ENCODE peak calls at places on chromosomes 13 and 19, in six cellular contexts. U is lower leg skin, F is GM12865, A is mammary epithelial cell, I is glutamatergic neuron, H is GM20000. S is an unnamed sample.

GRCh38 chr13:65314008-65314407 is 1916.1 kb downstream of the PCDH9 start:
- DNase-seq in U (no peak), I (no peak), H (no peak), F (no peak), A (no peak), S (no peak)

GRCh38 chr19:29625316-29625715 is 19.2 kb downstream of the POP4 start:
- DNase-seq in H (no peak), I (no peak), F (no peak), A (no peak), U (no peak), S (no peak)

GRCh38 chr19:51702754-51703654 is 9.9 kb downstream of the SPACA6 start:
- DNase-seq in I (no peak), H (no peak), U (peak), F (no peak), A (no peak), S (peak)

GRCh38 chr19:48283908-48284307 is 14.0 kb downstream of the ZNF114 start:
- DNase-seq in H (no peak), U (no peak), A (no peak), F (no peak), I (no peak), S (no peak)

GRCh38 chr13:20825476-20825875 is 51.7 kb upstream of the EEF1AKMT1 start:
- DNase-seq in I (no peak), F (no peak), U (no peak), H (no peak), A (no peak), S (no peak)

GRCh38 chr13:88586263-88586662 is 915.1 kb downstream of the SLITRK5 start:
- DNase-seq in F (no peak), A (no peak), H (no peak), I (no peak), U (no peak), S (no peak)

GRCh38 chr19:17741456-17741855 is 9.8 kb upstream of the FCHO1 start:
- DNase-seq in A (no peak), F (no peak), H (no peak), U (no peak), I (no peak), S (no peak)

GRCh38 chr19:46546194-46546896 is 50.7 kb upstream of the PNMA8B start:
- DNase-seq in H (no peak), I (peak), F (no peak), U (peak), A (peak), S (peak)

GRCh38 chr19:46489445-46490272 is 6.0 kb downstream of the PNMA8B start:
- DNase-seq in U (peak), A (no peak), I (peak), F (no peak), H (no peak), S (no peak)

GRCh38 chr13:67148219-67148583 is 81.9 kb downstream of the PCDH9 start:
- DNase-seq in F (no peak), A (peak), I (no peak), H (no peak), U (no peak), S (no peak)

GRCh38 chr19:18674616-18675015 is 8.9 kb upstream of the CRTC1 start:
- DNase-seq in A (peak), F (no peak), H (no peak), I (no peak), U (no peak), S (no peak)

GRCh38 chr19:18900700-18901502 is 4.9 kb upstream of the CERS1 start:
- DNase-seq in A (no peak), H (no peak), F (no peak), U (no peak), I (no peak), S (no peak)

GRCh38 chr19:47729799-47730520 is 15.4 kb upstream of the NOP53 start:
- DNase-seq in A (peak), F (peak), H (peak), I (peak), U (peak), S (no peak)

GRCh38 chr13:39599842-39600241 is 3.2 kb downstream of the LHFPL6 start:
- DNase-seq in I (no peak), H (no peak), U (no peak), F (no peak), A (no peak), S (no peak)

GRCh38 chr19:39170398-39171231 is 26.1 kb upstream of the NCCRP1 start:
- DNase-seq in U (no peak), H (no peak), I (no peak), A (no peak), F (no peak), S (no peak)

GRCh38 chr13:109787135-109787954 is 962 bp upstream of the IRS2 start:
- DNase-seq in H (peak), U (no peak), F (no peak), A (peak), I (peak), S (no peak)

GRCh38 chr19:7833225-7834156 is 3.5 kb downstream of the EVI5L start:
- DNase-seq in A (peak), U (peak), I (no peak), H (no peak), F (no peak), S (no peak)

GRCh38 chr13:45718063-45718462 is 15.9 kb downstream of the CBY2 start:
- DNase-seq in A (peak), H (peak), F (peak), U (no peak), I (no peak), S (peak)

GRCh38 chr19:38784224-38784623 is 4.8 kb upstream of the LGALS7B start:
- DNase-seq in I (no peak), F (no peak), U (no peak), A (no peak), H (no peak), S (no peak)

GRCh38 chr19:43574424-43575155 is 737 bp downstream of the XRCC1 start:
- DNase-seq in I (no peak), U (no peak), H (no peak), F (no peak), A (peak), S (no peak)

GRCh38 chr19:16218851-16219250 is 21.1 kb downstream of the AP1M1 start:
- DNase-seq in A (no peak), F (no peak), H (no peak), I (no peak), U (no peak), S (no peak)

GRCh38 chr13:20780318-20780717 is 6.6 kb upstream of the EEF1AKMT1 start:
- DNase-seq in I (no peak), F (no peak), A (no peak), U (no peak), H (no peak), S (no peak)

GRCh38 chr13:24557121-24557520 is 44.5 kb upstream of the PARP4 start:
- DNase-seq in I (no peak), U (no peak), F (no peak), A (no peak), H (no peak), S (no peak)

GRCh38 chr13:22103628-22104027 is 432.8 kb downstream of the FGF9 start:
- DNase-seq in I (no peak), H (no peak), F (no peak), A (no peak), U (no peak), S (no peak)

GRCh38 chr19:39046037-39046821 is 13.9 kb upstream of the FBXO27 start:
- DNase-seq in H (no peak), U (no peak), F (peak), A (no peak), I (no peak), S (no peak)

GRCh38 chr19:45790942-45791341 is 1.7 kb downstream of the DMWD start:
- DNase-seq in A (no peak), H (no peak), F (peak), I (no peak), U (no peak), S (no peak)

GRCh38 chr13:32472194-32472621 is 44.3 kb upstream of the N4BP2L1 start:
- DNase-seq in A (no peak), I (no peak), U (no peak), F (peak), H (peak), S (peak)

GRCh38 chr19:50414850-50415660 is 3.7 kb upstream of the SPIB start:
- DNase-seq in I (peak), F (peak), H (peak), U (peak), A (peak), S (peak)

GRCh38 chr19:40453151-40453735 is 9.1 kb upstream of the SERTAD3 start:
- DNase-seq in H (no peak), U (no peak), F (no peak), A (no peak), I (no peak), S (no peak)

GRCh38 chr19:14118165-14119051 is 846 bp upstream of the PRKACA start:
- DNase-seq in A (peak), H (no peak), I (peak), U (peak), F (peak), S (no peak)

GRCh38 chr19:20840371-20840770 is 64.3 kb downstream of the ZNF66 start:
- DNase-seq in A (peak), F (no peak), H (no peak), U (no peak), I (no peak), S (no peak)

GRCh38 chr19:46902402-46902766 is 41.6 kb downstream of the ARHGAP35 start:
- DNase-seq in U (no peak), F (no peak), I (peak), A (peak), H (no peak), S (no peak)

GRCh38 chr13:108728370-108728769 is 99.0 kb downstream of the MYO16 start:
- DNase-seq in I (no peak), U (no peak), F (no peak), A (no peak), H (no peak), S (no peak)
- TF ChIP-seq CTCF in I (no peak), U (no peak), F (no peak), A (no peak), H (no peak), S (no peak)

DNA sequence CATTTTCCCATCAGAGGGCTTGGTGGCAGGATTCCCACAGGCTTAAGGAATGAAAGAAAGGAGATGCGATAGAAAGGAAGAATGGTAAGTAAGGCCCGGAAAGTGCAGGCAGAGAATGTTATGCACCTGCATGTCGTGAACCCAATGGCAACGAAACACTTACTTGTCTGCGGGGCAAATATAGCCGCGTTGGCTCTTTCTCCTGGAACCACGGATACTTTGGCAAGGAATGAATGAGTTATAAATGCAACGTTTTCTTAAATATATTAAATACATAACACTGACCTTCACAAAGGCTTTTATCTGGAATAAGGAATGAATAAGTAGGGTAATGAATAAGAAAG is 192.1 kb downstream of the KATNAL1 start:
- DNase-seq in F (no peak), A (no peak), H (no peak), I (no peak), U (no peak), S (no peak)
- TF ChIP-seq CTCF in F (no peak), A (no peak), H (no peak), I (no peak), U (no peak), S (no peak)

GRCh38 chr19:6717036-6717435 is 3.4 kb downstream of the C3 start:
- DNase-seq in I (peak), A (no peak), H (no peak), F (no peak), U (no peak), S (no peak)

GRCh38 chr19:6719540-6719861 is 949 bp downstream of the C3 start:
- DNase-seq in A (no peak), H (no peak), U (no peak), F (no peak), I (no peak), S (no peak)

GRCh38 chr19:6718111-6718740 is 2.2 kb downstream of the C3 start:
- DNase-seq in U (no peak), H (no peak), A (no peak), I (no peak), F (no peak), S (no peak)

GRCh38 chr19:6718741-6719539 is 1.5 kb downstream of the C3 start:
- DNase-seq in H (no peak), U (no peak), F (peak), I (no peak), A (peak), S (peak)

DNA sequence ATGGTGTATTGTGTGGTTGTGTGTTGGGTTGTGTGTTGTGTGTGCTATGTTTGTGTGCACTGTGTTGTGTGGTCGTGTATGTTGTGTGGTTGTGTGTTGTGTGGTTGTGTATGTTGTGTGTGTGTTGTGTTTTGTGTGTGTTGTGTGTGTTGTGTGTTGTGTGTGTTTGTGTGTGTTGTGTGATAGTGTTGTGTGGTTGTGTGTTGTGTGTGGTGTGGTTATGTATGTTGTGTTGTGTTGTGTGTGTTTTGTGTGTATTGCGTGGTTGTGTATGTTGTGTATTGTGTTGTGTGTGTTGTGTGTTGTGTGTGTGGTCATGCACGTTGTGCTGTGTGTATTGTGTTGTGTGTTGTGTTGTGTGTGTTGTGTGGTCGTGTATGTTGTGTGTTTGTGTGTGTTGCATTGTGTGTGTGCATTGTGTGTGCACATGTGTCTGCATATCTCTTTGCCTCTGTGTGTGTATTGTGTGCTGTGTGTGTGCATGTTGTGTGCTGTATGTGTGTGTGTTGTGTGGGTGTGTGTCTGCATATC is 2.9 kb downstream of the C3 start:
- DNase-seq in F (no peak), I (no peak), H (no peak), U (no peak), A (no peak), S (no peak)
- TF ChIP-seq CTCF in F (no peak), I (no peak), H (no peak), U (no peak), A (no peak), S (no peak)

DNA sequence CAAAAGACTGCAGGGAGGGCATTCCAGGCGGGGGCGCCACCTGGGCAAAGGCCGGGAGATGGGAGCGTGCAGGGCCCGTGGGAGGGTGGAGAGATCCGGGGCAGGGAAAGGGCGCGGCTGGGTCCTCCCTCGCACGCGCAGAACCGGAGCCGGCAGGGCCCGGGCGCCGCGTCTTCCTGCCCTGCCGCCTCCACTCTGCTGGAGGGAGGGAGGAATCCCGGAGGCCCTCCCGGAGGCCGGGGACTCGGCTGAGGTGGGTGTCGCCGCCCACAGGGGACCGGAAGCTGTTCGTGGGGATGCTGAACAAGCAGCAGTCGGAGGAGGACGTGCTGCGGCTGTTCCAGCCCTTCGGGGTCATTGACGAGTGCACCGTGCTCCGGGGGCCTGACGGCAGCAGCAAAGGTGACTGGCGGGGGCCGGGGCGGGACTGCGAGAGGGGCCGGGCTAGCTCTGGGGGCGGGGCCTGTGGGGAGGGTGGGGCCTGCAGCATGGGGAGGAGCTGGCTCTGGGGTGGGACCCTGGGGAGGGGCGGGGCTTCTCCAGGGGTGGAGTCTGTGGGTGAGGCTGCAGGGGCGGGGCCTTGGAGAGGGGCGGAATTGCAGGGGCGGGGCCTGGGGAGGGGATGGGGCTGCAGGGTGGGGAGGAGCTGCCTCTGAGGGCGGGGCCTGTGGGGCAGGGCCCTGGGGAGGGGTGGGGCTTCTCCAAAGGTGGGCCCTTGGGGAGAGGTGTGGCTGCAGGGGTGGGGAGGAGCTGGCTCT is 51.3 kb downstream of the CELF5 start:
- DNase-seq in I (peak), U (peak), A (peak), F (peak), H (peak), S (peak)
- TF ChIP-seq CTCF in I (peak), U (no peak), A (no peak), F (no peak), H (no peak), S (no peak)

GRCh38 chr19:5155586-5156210 is 184.9 kb downstream of the PTPRS start:
- DNase-seq in U (no peak), I (no peak), H (peak), A (no peak), F (no peak), S (no peak)

GRCh38 chr19:5152767-5153532 is 184.0 kb downstream of the KDM4B start:
- DNase-seq in F (no peak), I (no peak), U (peak), H (peak), A (no peak), S (no peak)

GRCh38 chr19:5153601-5154128 is 184.8 kb downstream of the KDM4B start:
- DNase-seq in H (peak), U (peak), F (no peak), A (no peak), I (no peak), S (no peak)

GRCh38 chr19:5154799-5155426 is 185.7 kb downstream of the PTPRS start:
- DNase-seq in I (no peak), U (peak), H (peak), A (no peak), F (no peak), S (no peak)

GRCh38 chr19:5154129-5154798 is 185.4 kb downstream of the KDM4B start:
- DNase-seq in H (peak), U (peak), F (peak), I (peak), A (no peak), S (peak)
- TF ChIP-seq CTCF in H (peak), U (no peak), F (peak), I (peak), A (peak), S (peak)

GRCh38 chr19:1602091-1602707 is 3.1 kb downstream of the UQCR11 start:
- DNase-seq in A (no peak), U (no peak), H (no peak), I (no peak), F (no peak), S (no peak)

GRCh38 chr19:1609680-1610474 is 4.6 kb upstream of the UQCR11 start:
- DNase-seq in U (no peak), F (no peak), I (no peak), H (peak), A (no peak), S (no peak)

GRCh38 chr19:1605236-1606137 is at the start of gene UQCR11:
- DNase-seq in U (peak), A (peak), I (peak), F (peak), H (peak), S (peak)

GRCh38 chr19:1608414-1609391 is 3.4 kb upstream of the UQCR11 start:
- DNase-seq in A (no peak), I (no peak), F (no peak), U (no peak), H (peak), S (no peak)

GRCh38 chr19:1606138-1606651 is 933 bp upstream of the UQCR11 start:
- DNase-seq in H (peak), U (no peak), F (no peak), A (no peak), I (no peak), S (no peak)
- TF ChIP-seq CTCF in H (no peak), U (no peak), F (no peak), A (no peak), I (no peak), S (no peak)

S was measured in GM10248.